ENCODE peak calls at places on chromosomes 3 and 15, in ten cellular contexts. M is epithelial cell of proximal tubule; W is activated CD4-positive, alpha-beta T cell treated with anti-CD3 and anti-CD28 coated beads for 4 hours; Q is activated naive CD4-positive, alpha-beta T cell treated with anti-CD3 and anti-CD28 coated beads for 36 hours; N is effector memory CD8-positive, alpha-beta T cell; H is stimulated activated CD8-positive, alpha-beta memory T cell treated with anti-CD3 and anti-CD28 coated beads, Interleukin-2, amount 100 ng/mL, for 1 hour; Z is T-helper 9 cell; Y is H54; A is activated CD8-positive, alpha-beta memory T cell treated with anti-CD3 and anti-CD28 coated beads for 1 hour; C is Right ventricle myocardium superior. I is an unnamed sample.

GRCh38 chr15:57086857-57087427 is 168.5 kb downstream of the TCF12 start:
- DNase-seq in M (no peak), W (no peak), Q (no peak), N (no peak), H (no peak), Z (no peak), Y (no peak), A (no peak), C (no peak), I (no peak)

GRCh38 chr15:52056496-52056895 is 37.5 kb downstream of the MAPK6 start:
- DNase-seq in M (no peak), W (no peak), Q (no peak), N (no peak), H (no peak), Z (no peak), Y (no peak), A (no peak), C (no peak), I (no peak)

GRCh38 chr3:42612147-42612680 is 11.7 kb downstream of the NKTR start:
- DNase-seq in M (no peak), W (no peak), Q (no peak), N (no peak), H (no peak), Z (no peak), Y (no peak), A (no peak), C (no peak), I (no peak)

GRCh38 chr3:52650437-52650836 is 35.3 kb downstream of the PBRM1 start:
- DNase-seq in M (no peak), W (no peak), Q (no peak), N (no peak), H (no peak), Z (no peak), Y (no peak), A (no peak), C (no peak), I (no peak)

GRCh38 chr15:39748276-39748675 is 34.4 kb downstream of the FSIP1 start:
- DNase-seq in M (peak; percentile 18), W (no peak), Q (no peak), N (no peak), H (no peak), Z (no peak), Y (no peak), A (no peak), C (no peak), I (no peak)

GRCh38 chr15:50816191-50816590 is 50.7 kb upstream of the SPPL2A start:
- DNase-seq in M (no peak), W (no peak), Q (no peak), N (no peak), H (no peak), Z (no peak), Y (no peak), A (no peak), C (no peak), I (peak; percentile 2)

GRCh38 chr3:134367412-134367811 is 6.8 kb downstream of the AMOTL2 start:
- DNase-seq in M (no peak), W (no peak), Q (no peak), N (no peak), H (no peak), Z (no peak), Y (no peak), A (no peak), C (no peak), I (no peak)

GRCh38 chr3:122358633-122359032 is 24.4 kb downstream of the MIX23 start:
- DNase-seq in M (no peak), W (no peak), Q (no peak), N (no peak), H (no peak), Z (no peak), Y (no peak), A (no peak), C (no peak), I (no peak)

GRCh38 chr3:177195941-177196472 is 1.3 kb downstream of the TBL1XR1 start:
- DNase-seq in M (no peak), W (peak; percentile 33), Q (peak; percentile 35), N (peak; percentile 5), H (no peak), Z (no peak), Y (peak; percentile 28), A (no peak), C (no peak), I (no peak)

GRCh38 chr3:72821170-72821781 is 27.0 kb downstream of the SHQ1 start:
- DNase-seq in M (peak; percentile 45), W (peak; percentile 32), Q (peak; percentile 60), N (no peak), H (no peak), Z (no peak), Y (no peak), A (no peak), C (no peak), I (no peak)

GRCh38 chr15:55256281-55257013 is 33.2 kb downstream of the RAB27A start:
- DNase-seq in M (no peak), W (no peak), Q (peak; percentile 47), N (no peak), H (no peak), Z (no peak), Y (no peak), A (no peak), C (no peak), I (no peak)

GRCh38 chr3:23590424-23590823 is 215.3 kb upstream of the UBE2E1 start:
- DNase-seq in M (no peak), W (no peak), Q (no peak), N (no peak), H (no peak), Z (no peak), Y (no peak), A (no peak), C (no peak), I (no peak)

GRCh38 chr15:75061272-75061671 is 37.9 kb downstream of the PPCDC start:
- DNase-seq in M (no peak), W (no peak), Q (no peak), N (no peak), H (no peak), Z (no peak), Y (no peak), A (no peak), C (no peak), I (no peak)

GRCh38 chr15:66870880-66871388 is 168.9 kb downstream of the SMAD6 start:
- DNase-seq in M (no peak), W (no peak), Q (no peak), N (no peak), H (no peak), Z (no peak), Y (no peak), A (no peak), C (no peak), I (no peak)

GRCh38 chr3:187130346-187131066 is 8.8 kb downstream of the RPL39L start:
- DNase-seq in M (peak; percentile 47), W (peak; percentile 44), Q (peak; percentile 64), N (peak; percentile 44), H (peak; percentile 23), Z (no peak), Y (peak; percentile 20), A (no peak), C (no peak), I (peak; percentile 20)

GRCh38 chr15:36951747-36952247 is 148.6 kb downstream of the MEIS2 start:
- DNase-seq in M (no peak), W (no peak), Q (no peak), N (no peak), H (no peak), Z (no peak), Y (peak; percentile 5), A (no peak), C (no peak), I (peak; percentile 19)

GRCh38 chr3:113495035-113495434 is 19.9 kb downstream of the SPICE1 start:
- DNase-seq in M (no peak), W (peak; percentile 49), Q (peak; percentile 66), N (no peak), H (no peak), Z (peak; percentile 14), Y (no peak), A (peak; percentile 18), C (no peak), I (no peak)

GRCh38 chr3:125054436-125055164 is 1.2 kb downstream of the HEG1 start:
- DNase-seq in M (no peak), W (no peak), Q (peak; percentile 30), N (no peak), H (no peak), Z (no peak), Y (peak; percentile 87), A (no peak), C (no peak), I (no peak)

I was measured in HTR-8/SVneo.